ENCODE peak calls at places on chromosomes 4 and X, in five cellular contexts. A, M, D, J and X are unnamed samples.

GRCh38 chr4:39045791-39046221 is 13.6 kb upstream of the TMEM156 start:
- DNase-seq in M (no peak), D (no peak), A (no peak), J (no peak), X (no peak)

GRCh38 chr4:4430492-4431195 is 43.7 kb downstream of the NSG1 start:
- DNase-seq in J (no peak), D (peak), A (no peak), M (peak), X (peak)

GRCh38 chr4:159504634-159505033 is 401.8 kb downstream of the RAPGEF2 start:
- DNase-seq in A (no peak), M (no peak), J (no peak), D (no peak), X (no peak)

GRCh38 chrX:110086916-110087484 is 84.1 kb downstream of the TMEM164 start:
- DNase-seq in J (no peak), A (no peak), D (no peak), M (peak), X (peak)

GRCh38 chr4:12499693-12500092 is 984.4 kb downstream of the RAB28 start:
- DNase-seq in A (no peak), J (no peak), M (no peak), D (no peak), X (no peak)

GRCh38 chr4:80963051-80963450 is 67.5 kb upstream of the BMP3 start:
- DNase-seq in A (no peak), D (no peak), J (no peak), M (no peak), X (no peak)

GRCh38 chr4:78165758-78166157 is 108.6 kb downstream of the FRAS1 start:
- DNase-seq in A (no peak), J (no peak), D (no peak), M (no peak), X (no peak)

GRCh38 chr4:3473251-3473942 is 10.3 kb downstream of the DOK7 start:
- DNase-seq in D (no peak), J (peak), M (no peak), A (no peak), X (no peak)

GRCh38 chr4:149549911-149550310 is 265.7 kb downstream of the IQCM start:
- DNase-seq in M (peak), J (no peak), D (no peak), A (no peak), X (no peak)

GRCh38 chr4:159689526-159689925 is 586.6 kb downstream of the RAPGEF2 start:
- DNase-seq in A (no peak), M (no peak), J (no peak), D (no peak), X (no peak)

GRCh38 chr4:139540161-139540560 is 15.9 kb downstream of the SETD7 start:
- DNase-seq in M (no peak), A (no peak), J (no peak), D (no peak), X (no peak)

GRCh38 chr4:676871-677235 is 2.5 kb downstream of the MYL5 start:
- DNase-seq in A (no peak), M (no peak), D (no peak), J (no peak), X (no peak)

GRCh38 chr4:72613959-72614358 is 44.9 kb upstream of the ADAMTS3 start:
- DNase-seq in J (no peak), A (no peak), M (no peak), D (no peak), X (no peak)

GRCh38 chr4:151035321-151035720 is 20.2 kb upstream of the LRBA start:
- DNase-seq in M (peak), A (no peak), J (no peak), D (peak), X (no peak)

GRCh38 chr4:82975792-82976191 is 34.8 kb downstream of the LIN54 start:
- DNase-seq in J (no peak), A (no peak), D (no peak), M (no peak), X (no peak)

GRCh38 chr4:39324446-39324845 is 41.7 kb downstream of the RFC1 start:
- DNase-seq in D (no peak), J (no peak), M (no peak), A (no peak), X (no peak)

GRCh38 chrX:103647630-103648029 is 18.9 kb downstream of the TCEAL1 start:
- DNase-seq in A (no peak), J (no peak), M (no peak), D (no peak), X (no peak)

GRCh38 chr4:40525811-40526598 is 103.7 kb downstream of the RBM47 start:
- DNase-seq in M (peak), J (no peak), A (no peak), D (peak), X (no peak)

GRCh38 chr4:70979445-70980008 is 13.9 kb upstream of the DCK start:
- DNase-seq in J (no peak), A (no peak), D (no peak), M (no peak), X (no peak)

GRCh38 chr4:128471576-128471975 is 184.0 kb upstream of the PGRMC2 start:
- DNase-seq in M (no peak), J (no peak), A (no peak), D (no peak), X (no peak)

GRCh38 chr4:83535945-83536648 is at the start of gene GPAT3:
- DNase-seq in D (peak), A (peak), M (peak), J (peak), X (peak)

GRCh38 chr4:2484993-2485392 is 16.1 kb downstream of the RNF4 start:
- DNase-seq in J (peak), D (peak), A (no peak), M (peak), X (no peak)

GRCh38 chr4:87839309-87839946 is 6.7 kb downstream of the MEPE start:
- DNase-seq in J (no peak), A (no peak), M (peak), D (no peak), X (no peak)

GRCh38 chr4:143407475-143407874 is 70.8 kb downstream of the GAB1 start:
- DNase-seq in J (no peak), M (no peak), D (no peak), A (no peak), X (no peak)

GRCh38 chr4:47827339-47828047 is 10.4 kb downstream of the CORIN start:
- DNase-seq in J (no peak), M (no peak), A (no peak), D (no peak), X (no peak)

GRCh38 chrX:148120151-148120550 is 139.0 kb downstream of the FMR1NB start:
- DNase-seq in J (no peak), A (no peak), D (no peak), M (no peak), X (no peak)

GRCh38 chr4:4558881-4559280 is 17.0 kb upstream of the STX18 start:
- DNase-seq in D (no peak), M (no peak), J (no peak), A (no peak), X (no peak)

GRCh38 chr4:20249333-20249732 is 2.4 kb upstream of the SLIT2 start:
- DNase-seq in A (no peak), M (no peak), J (no peak), D (no peak), X (no peak)

GRCh38 chrX:103585421-103586313 is at the start of gene TCEAL4:
- DNase-seq in M (peak), A (peak), J (peak), D (peak), X (no peak)

GRCh38 chr4:186651624-186652023 is 72.0 kb downstream of the FAT1 start:
- DNase-seq in J (no peak), A (peak), D (peak), M (peak), X (no peak)

GRCh38 chr4:139241784-139242151 is 38.3 kb downstream of the MGARP start:
- DNase-seq in D (no peak), A (no peak), J (no peak), M (peak), X (no peak)

GRCh38 chr4:8297691-8298485 is 28.3 kb downstream of the HTRA3 start:
- DNase-seq in J (peak), M (no peak), D (no peak), A (peak), X (no peak)

GRCh38 chr4:145540235-145540634 is 58.6 kb downstream of the SMAD1 start:
- DNase-seq in J (no peak), D (no peak), A (no peak), M (no peak), X (no peak)

GRCh38 chr4:1375051-1375721 is 28.2 kb downstream of the UVSSA start:
- DNase-seq in M (no peak), A (peak), J (peak), D (no peak), X (no peak)

GRCh38 chrX:70470850-70471289 is 26.2 kb downstream of the DLG3 start:
- DNase-seq in D (no peak), M (no peak), A (no peak), J (no peak), X (no peak)

GRCh38 chrX:130120321-130120731 is 10.0 kb upstream of the ELF4 start:
- DNase-seq in J (no peak), D (no peak), M (peak), A (no peak), X (no peak)

GRCh38 chr4:27381806-27382205 is 521.2 kb downstream of the STIM2 start:
- DNase-seq in D (no peak), M (no peak), J (no peak), A (no peak), X (no peak)

DNA sequence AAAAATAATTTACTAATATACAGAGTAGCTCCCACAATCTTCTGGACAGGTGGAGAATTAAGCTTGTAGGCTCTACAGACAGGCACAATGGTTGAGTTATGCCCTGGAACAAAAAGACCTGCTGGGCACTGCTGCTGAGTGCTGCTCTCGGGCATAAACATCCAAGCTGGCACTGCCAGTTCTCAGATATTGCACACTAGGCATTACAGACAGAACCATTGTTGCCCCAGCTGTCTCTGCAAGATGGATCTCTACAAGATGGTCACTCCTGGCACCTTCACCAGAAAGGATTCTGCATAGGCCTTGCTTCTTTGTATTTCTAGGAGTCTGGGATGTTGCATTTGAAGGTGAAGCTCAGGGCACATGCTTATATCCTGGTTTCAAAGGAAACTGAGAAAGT is 527.1 kb downstream of the STIM2 start:
- DNase-seq in M (no peak), D (no peak), J (no peak), A (no peak), X (no peak)
- TF ChIP-seq CTCF in M (no peak), D (no peak), J (no peak), A (no peak), X (no peak)

GRCh38 chr4:185005209-185005819 is 13.0 kb upstream of the HELT start:
- DNase-seq in M (peak), A (peak), J (peak), D (peak), X (peak)

GRCh38 chr4:185002784-185003183 is 15.5 kb upstream of the HELT start:
- DNase-seq in J (no peak), A (no peak), D (no peak), M (no peak), X (no peak)

GRCh38 chr4:185004562-185005208 is 13.6 kb upstream of the HELT start:
- DNase-seq in M (peak), A (peak), J (peak), D (peak), X (no peak)

GRCh38 chr4:185003596-185004351 is 14.5 kb upstream of the HELT start:
- DNase-seq in D (no peak), J (no peak), M (no peak), A (no peak), X (no peak)
- TF ChIP-seq POLR2AphosphoS5 in D (no peak), J (no peak), M (no peak), A (no peak), X (no peak)

GRCh38 chr4:84971319-84971932 is 4.9 kb upstream of the WDFY3 start:
- DNase-seq in J (no peak), A (no peak), M (peak), D (no peak), X (no peak)
- TF ChIP-seq CTCF in J (peak), A (peak), M (peak), D (peak), X (peak)

DNA sequence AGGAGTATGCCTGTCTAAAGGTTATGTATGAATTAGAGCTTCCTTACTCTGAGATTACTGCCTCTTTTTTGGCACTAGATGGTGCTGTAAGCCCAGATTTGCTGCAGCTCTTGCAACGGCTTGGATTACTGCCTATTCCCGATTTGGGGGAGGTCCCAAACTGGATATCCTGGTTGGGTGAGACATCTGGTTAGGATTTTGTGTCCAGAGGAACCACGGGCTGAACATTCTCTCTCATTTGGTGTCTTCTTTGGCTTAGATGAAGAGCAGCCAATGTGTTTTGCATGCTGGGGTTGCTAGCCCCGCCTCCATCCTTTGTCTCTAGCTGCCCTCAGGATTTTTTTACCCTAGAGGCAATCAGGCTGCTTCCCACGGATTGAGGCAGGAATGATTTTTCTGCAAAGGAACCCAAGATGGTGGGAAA is 31.9 kb downstream of the F8A1 start:
- DNase-seq in M (peak), D (peak), A (peak), J (no peak), X (peak)
- TF ChIP-seq POLR2AphosphoS5 in M (no peak), D (no peak), A (no peak), J (no peak), X (no peak)

GRCh38 chr4:54840992-54841768 is 183.4 kb downstream of the KIT start:
- DNase-seq in J (no peak), D (no peak), A (no peak), M (no peak), X (no peak)
- TF ChIP-seq CTCF in J (no peak), D (no peak), A (no peak), M (peak), X (peak)

GRCh38 chr4:119031218-119031617 is 104.4 kb upstream of the MYOZ2 start:
- DNase-seq in J (no peak), D (no peak), A (no peak), M (no peak), X (no peak)
- TF ChIP-seq POLR2AphosphoS5 in J (no peak), D (no peak), A (no peak), M (no peak), X (no peak)

DNA sequence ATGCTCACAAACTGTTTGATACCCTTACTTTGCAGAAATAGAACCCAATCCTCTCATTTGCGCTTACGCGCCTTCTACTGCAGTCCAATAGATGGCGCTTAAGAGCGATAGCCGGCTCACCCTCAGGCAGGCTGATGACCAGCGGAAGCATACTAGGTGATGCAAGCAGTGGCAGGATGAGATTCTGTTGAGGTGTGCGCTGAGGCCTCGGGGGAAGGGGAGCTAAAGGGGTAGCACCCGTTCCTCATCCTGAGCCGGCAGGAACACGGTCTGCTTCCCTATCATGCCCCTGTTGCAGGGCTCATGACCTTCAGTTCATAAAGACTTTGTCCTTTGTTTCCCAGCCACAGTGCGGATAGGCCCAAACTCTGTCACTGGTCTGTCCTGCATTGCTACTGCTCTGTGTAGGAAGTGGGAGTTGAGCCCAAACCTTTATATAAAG is 628.9 kb downstream of the TLL1 start:
- DNase-seq in J (no peak), M (peak), A (no peak), D (no peak), X (no peak)
- TF ChIP-seq CTCF in J (no peak), M (peak), A (no peak), D (no peak), X (peak)

GRCh38 chr4:137393043-137393442 is 139.3 kb downstream of the PCDH18 start:
- DNase-seq in M (no peak), A (no peak), D (no peak), J (no peak), X (no peak)
- TF ChIP-seq POLR2AphosphoS5 in M (no peak), A (no peak), D (no peak), J (no peak), X (no peak)

GRCh38 chr4:153040677-153041076 is 104.6 kb downstream of the FHDC1 start:
- DNase-seq in M (no peak), J (no peak), A (no peak), D (no peak), X (no peak)
- TF ChIP-seq CTCF in M (no peak), J (no peak), A (no peak), D (no peak), X (no peak)